ENCODE peak calls at places on chromosome 17, in eight cellular contexts. One of them, this sample, is unnamed.

GRCh38 chr17:50487213-50488096 is 8.8 kb downstream of the RSAD1 start:
- DNase-seq in substantia nigra: no peak
- DNase-seq in EH: no peak
- DNase-seq in activated CD4-positive, CD25-positive, alpha-beta regulatory T cell: no peak
- DNase-seq in T-helper 2 cell: no peak
- DNase-seq in COLO829: no peak
- DNase-seq in stimulated activated CD8-positive, alpha-beta memory T cell treated with anti-CD3 and anti-CD28 coated beads, Interleukin-4, amount 100 ng/mL, for 48 hours: no peak
- DNase-seq in dorsolateral prefrontal cortex: no peak
- DNase-seq in this sample: no peak

GRCh38 chr17:68909066-68909465 is 46.1 kb downstream of the ABCA8 start:
- DNase-seq in T-helper 2 cell: no peak
- DNase-seq in stimulated activated CD8-positive, alpha-beta memory T cell treated with anti-CD3 and anti-CD28 coated beads, Interleukin-4, amount 100 ng/mL, for 48 hours: no peak
- DNase-seq in dorsolateral prefrontal cortex: no peak
- DNase-seq in EH: peak
- DNase-seq in activated CD4-positive, CD25-positive, alpha-beta regulatory T cell: no peak
- DNase-seq in substantia nigra: peak
- DNase-seq in COLO829: peak
- DNase-seq in this sample: peak

GRCh38 chr17:53950858-53951250 is 128.1 kb downstream of the KIF2B start:
- DNase-seq in COLO829: no peak
- DNase-seq in substantia nigra: no peak
- DNase-seq in stimulated activated CD8-positive, alpha-beta memory T cell treated with anti-CD3 and anti-CD28 coated beads, Interleukin-4, amount 100 ng/mL, for 48 hours: no peak
- DNase-seq in dorsolateral prefrontal cortex: no peak
- DNase-seq in T-helper 2 cell: no peak
- DNase-seq in EH: no peak
- DNase-seq in activated CD4-positive, CD25-positive, alpha-beta regulatory T cell: no peak
- DNase-seq in this sample: no peak

GRCh38 chr17:32746698-32747097 is 130.2 kb downstream of the MYO1D start:
- DNase-seq in dorsolateral prefrontal cortex: no peak
- DNase-seq in activated CD4-positive, CD25-positive, alpha-beta regulatory T cell: no peak
- DNase-seq in EH: peak
- DNase-seq in substantia nigra: no peak
- DNase-seq in T-helper 2 cell: no peak
- DNase-seq in COLO829: no peak
- DNase-seq in stimulated activated CD8-positive, alpha-beta memory T cell treated with anti-CD3 and anti-CD28 coated beads, Interleukin-4, amount 100 ng/mL, for 48 hours: no peak
- DNase-seq in this sample: no peak

GRCh38 chr17:10053976-10054551 is 144.3 kb downstream of the GAS7 start:
- DNase-seq in COLO829: peak
- DNase-seq in substantia nigra: no peak
- DNase-seq in dorsolateral prefrontal cortex: no peak
- DNase-seq in EH: no peak
- DNase-seq in stimulated activated CD8-positive, alpha-beta memory T cell treated with anti-CD3 and anti-CD28 coated beads, Interleukin-4, amount 100 ng/mL, for 48 hours: no peak
- DNase-seq in T-helper 2 cell: no peak
- DNase-seq in activated CD4-positive, CD25-positive, alpha-beta regulatory T cell: no peak
- DNase-seq in this sample: no peak

GRCh38 chr17:7022791-7023571 is at the start of gene BCL6B:
- DNase-seq in EH: no peak
- DNase-seq in T-helper 2 cell: no peak
- DNase-seq in dorsolateral prefrontal cortex: no peak
- DNase-seq in activated CD4-positive, CD25-positive, alpha-beta regulatory T cell: no peak
- DNase-seq in stimulated activated CD8-positive, alpha-beta memory T cell treated with anti-CD3 and anti-CD28 coated beads, Interleukin-4, amount 100 ng/mL, for 48 hours: no peak
- DNase-seq in COLO829: no peak
- DNase-seq in substantia nigra: no peak
- DNase-seq in this sample: peak

GRCh38 chr17:78276499-78276898 is 45.1 kb downstream of the TMEM235 start:
- DNase-seq in T-helper 2 cell: no peak
- DNase-seq in dorsolateral prefrontal cortex: no peak
- DNase-seq in EH: no peak
- DNase-seq in stimulated activated CD8-positive, alpha-beta memory T cell treated with anti-CD3 and anti-CD28 coated beads, Interleukin-4, amount 100 ng/mL, for 48 hours: no peak
- DNase-seq in substantia nigra: no peak
- DNase-seq in activated CD4-positive, CD25-positive, alpha-beta regulatory T cell: no peak
- DNase-seq in COLO829: no peak
- DNase-seq in this sample: no peak

GRCh38 chr17:73338050-73338491 is 26.3 kb upstream of the CDC42EP4 start:
- DNase-seq in substantia nigra: peak
- DNase-seq in activated CD4-positive, CD25-positive, alpha-beta regulatory T cell: no peak
- DNase-seq in COLO829: no peak
- DNase-seq in T-helper 2 cell: no peak
- DNase-seq in stimulated activated CD8-positive, alpha-beta memory T cell treated with anti-CD3 and anti-CD28 coated beads, Interleukin-4, amount 100 ng/mL, for 48 hours: no peak
- DNase-seq in dorsolateral prefrontal cortex: no peak
- DNase-seq in EH: peak
- DNase-seq in this sample: no peak

GRCh38 chr17:43713494-43714162 is 45.0 kb downstream of the SOST start:
- DNase-seq in stimulated activated CD8-positive, alpha-beta memory T cell treated with anti-CD3 and anti-CD28 coated beads, Interleukin-4, amount 100 ng/mL, for 48 hours: peak
- DNase-seq in T-helper 2 cell: no peak
- DNase-seq in dorsolateral prefrontal cortex: no peak
- DNase-seq in COLO829: no peak
- DNase-seq in activated CD4-positive, CD25-positive, alpha-beta regulatory T cell: no peak
- DNase-seq in EH: peak
- DNase-seq in substantia nigra: no peak
- DNase-seq in this sample: peak

GRCh38 chr17:8104911-8105310 is 13.4 kb downstream of the ALOXE3 start:
- DNase-seq in substantia nigra: no peak
- DNase-seq in activated CD4-positive, CD25-positive, alpha-beta regulatory T cell: no peak
- DNase-seq in stimulated activated CD8-positive, alpha-beta memory T cell treated with anti-CD3 and anti-CD28 coated beads, Interleukin-4, amount 100 ng/mL, for 48 hours: no peak
- DNase-seq in dorsolateral prefrontal cortex: no peak
- DNase-seq in EH: no peak
- DNase-seq in COLO829: no peak
- DNase-seq in T-helper 2 cell: no peak
- DNase-seq in this sample: no peak

GRCh38 chr17:76710863-76711611 is at the start of gene MXRA7:
- DNase-seq in dorsolateral prefrontal cortex: peak
- DNase-seq in substantia nigra: peak
- DNase-seq in stimulated activated CD8-positive, alpha-beta memory T cell treated with anti-CD3 and anti-CD28 coated beads, Interleukin-4, amount 100 ng/mL, for 48 hours: peak
- DNase-seq in COLO829: no peak
- DNase-seq in EH: peak
- DNase-seq in activated CD4-positive, CD25-positive, alpha-beta regulatory T cell: peak
- DNase-seq in T-helper 2 cell: peak
- DNase-seq in this sample: peak

GRCh38 chr17:9886141-9886930 is 18.7 kb downstream of the RCVRN start:
- DNase-seq in EH: no peak
- DNase-seq in dorsolateral prefrontal cortex: peak
- DNase-seq in stimulated activated CD8-positive, alpha-beta memory T cell treated with anti-CD3 and anti-CD28 coated beads, Interleukin-4, amount 100 ng/mL, for 48 hours: no peak
- DNase-seq in T-helper 2 cell: no peak
- DNase-seq in COLO829: no peak
- DNase-seq in substantia nigra: peak
- DNase-seq in activated CD4-positive, CD25-positive, alpha-beta regulatory T cell: no peak
- DNase-seq in this sample: no peak

GRCh38 chr17:909642-910323 is 69.8 kb downstream of the NXN start:
- DNase-seq in stimulated activated CD8-positive, alpha-beta memory T cell treated with anti-CD3 and anti-CD28 coated beads, Interleukin-4, amount 100 ng/mL, for 48 hours: no peak
- DNase-seq in activated CD4-positive, CD25-positive, alpha-beta regulatory T cell: no peak
- DNase-seq in COLO829: no peak
- DNase-seq in T-helper 2 cell: no peak
- DNase-seq in substantia nigra: no peak
- DNase-seq in dorsolateral prefrontal cortex: no peak
- DNase-seq in EH: peak
- DNase-seq in this sample: no peak

GRCh38 chr17:69672924-69673323 is 258.4 kb downstream of the MAP2K6 start:
- DNase-seq in dorsolateral prefrontal cortex: no peak
- DNase-seq in T-helper 2 cell: no peak
- DNase-seq in COLO829: no peak
- DNase-seq in EH: peak
- DNase-seq in stimulated activated CD8-positive, alpha-beta memory T cell treated with anti-CD3 and anti-CD28 coated beads, Interleukin-4, amount 100 ng/mL, for 48 hours: no peak
- DNase-seq in activated CD4-positive, CD25-positive, alpha-beta regulatory T cell: no peak
- DNase-seq in substantia nigra: no peak
- DNase-seq in this sample: no peak

GRCh38 chr17:34858941-34859562 is 102.2 kb downstream of the CCT6B start:
- DNase-seq in T-helper 2 cell: no peak
- DNase-seq in activated CD4-positive, CD25-positive, alpha-beta regulatory T cell: no peak
- DNase-seq in substantia nigra: no peak
- DNase-seq in stimulated activated CD8-positive, alpha-beta memory T cell treated with anti-CD3 and anti-CD28 coated beads, Interleukin-4, amount 100 ng/mL, for 48 hours: peak
- DNase-seq in dorsolateral prefrontal cortex: no peak
- DNase-seq in COLO829: no peak
- DNase-seq in EH: peak
- DNase-seq in this sample: no peak

GRCh38 chr17:32792207-32792606 is 84.7 kb downstream of the MYO1D start:
- DNase-seq in activated CD4-positive, CD25-positive, alpha-beta regulatory T cell: no peak
- DNase-seq in T-helper 2 cell: no peak
- DNase-seq in EH: no peak
- DNase-seq in stimulated activated CD8-positive, alpha-beta memory T cell treated with anti-CD3 and anti-CD28 coated beads, Interleukin-4, amount 100 ng/mL, for 48 hours: no peak
- DNase-seq in COLO829: no peak
- DNase-seq in substantia nigra: no peak
- DNase-seq in dorsolateral prefrontal cortex: no peak
- DNase-seq in this sample: no peak

GRCh38 chr17:43350888-43351361 is 47.9 kb upstream of the ARL4D start:
- DNase-seq in T-helper 2 cell: no peak
- DNase-seq in stimulated activated CD8-positive, alpha-beta memory T cell treated with anti-CD3 and anti-CD28 coated beads, Interleukin-4, amount 100 ng/mL, for 48 hours: no peak
- DNase-seq in EH: no peak
- DNase-seq in dorsolateral prefrontal cortex: no peak
- DNase-seq in activated CD4-positive, CD25-positive, alpha-beta regulatory T cell: no peak
- DNase-seq in substantia nigra: no peak
- DNase-seq in COLO829: no peak
- DNase-seq in this sample: no peak

GRCh38 chr17:68288804-68289203 is 2.1 kb downstream of the SLC16A6 start:
- DNase-seq in COLO829: no peak
- DNase-seq in T-helper 2 cell: peak
- DNase-seq in EH: no peak
- DNase-seq in stimulated activated CD8-positive, alpha-beta memory T cell treated with anti-CD3 and anti-CD28 coated beads, Interleukin-4, amount 100 ng/mL, for 48 hours: peak
- DNase-seq in activated CD4-positive, CD25-positive, alpha-beta regulatory T cell: no peak
- DNase-seq in dorsolateral prefrontal cortex: no peak
- DNase-seq in substantia nigra: no peak
- DNase-seq in this sample: no peak

GRCh38 chr17:67238976-67239375 is 6.0 kb downstream of the HELZ start:
- DNase-seq in T-helper 2 cell: no peak
- DNase-seq in stimulated activated CD8-positive, alpha-beta memory T cell treated with anti-CD3 and anti-CD28 coated beads, Interleukin-4, amount 100 ng/mL, for 48 hours: no peak
- DNase-seq in substantia nigra: no peak
- DNase-seq in dorsolateral prefrontal cortex: no peak
- DNase-seq in EH: no peak
- DNase-seq in activated CD4-positive, CD25-positive, alpha-beta regulatory T cell: no peak
- DNase-seq in COLO829: no peak
- DNase-seq in this sample: no peak

GRCh38 chr17:56717471-56717870 is 116.2 kb downstream of the C17orf67 start:
- DNase-seq in T-helper 2 cell: no peak
- DNase-seq in substantia nigra: no peak
- DNase-seq in COLO829: no peak
- DNase-seq in activated CD4-positive, CD25-positive, alpha-beta regulatory T cell: no peak
- DNase-seq in dorsolateral prefrontal cortex: no peak
- DNase-seq in stimulated activated CD8-positive, alpha-beta memory T cell treated with anti-CD3 and anti-CD28 coated beads, Interleukin-4, amount 100 ng/mL, for 48 hours: no peak
- DNase-seq in EH: no peak
- DNase-seq in this sample: no peak

GRCh38 chr17:16342979-16343378 is 10.3 kb downstream of the CENPV start:
- DNase-seq in activated CD4-positive, CD25-positive, alpha-beta regulatory T cell: no peak
- DNase-seq in stimulated activated CD8-positive, alpha-beta memory T cell treated with anti-CD3 and anti-CD28 coated beads, Interleukin-4, amount 100 ng/mL, for 48 hours: no peak
- DNase-seq in T-helper 2 cell: no peak
- DNase-seq in dorsolateral prefrontal cortex: peak
- DNase-seq in substantia nigra: no peak
- DNase-seq in COLO829: no peak
- DNase-seq in EH: peak
- DNase-seq in this sample: no peak

GRCh38 chr17:38879878-38880727 is 10.2 kb downstream of the LASP1 start:
- DNase-seq in T-helper 2 cell: no peak
- DNase-seq in substantia nigra: no peak
- DNase-seq in activated CD4-positive, CD25-positive, alpha-beta regulatory T cell: no peak
- DNase-seq in stimulated activated CD8-positive, alpha-beta memory T cell treated with anti-CD3 and anti-CD28 coated beads, Interleukin-4, amount 100 ng/mL, for 48 hours: no peak
- DNase-seq in dorsolateral prefrontal cortex: no peak
- DNase-seq in EH: peak
- DNase-seq in COLO829: peak
- DNase-seq in this sample: peak

GRCh38 chr17:74042744-74043486 is 160.6 kb upstream of the RPL38 start:
- DNase-seq in substantia nigra: peak
- DNase-seq in COLO829: peak
- DNase-seq in dorsolateral prefrontal cortex: peak
- DNase-seq in T-helper 2 cell: no peak
- DNase-seq in stimulated activated CD8-positive, alpha-beta memory T cell treated with anti-CD3 and anti-CD28 coated beads, Interleukin-4, amount 100 ng/mL, for 48 hours: peak
- DNase-seq in activated CD4-positive, CD25-positive, alpha-beta regulatory T cell: no peak
- DNase-seq in EH: peak
- DNase-seq in this sample: no peak

GRCh38 chr17:1645207-1646171 is at the start of gene SCARF1:
- DNase-seq in dorsolateral prefrontal cortex: no peak
- DNase-seq in stimulated activated CD8-positive, alpha-beta memory T cell treated with anti-CD3 and anti-CD28 coated beads, Interleukin-4, amount 100 ng/mL, for 48 hours: no peak
- DNase-seq in activated CD4-positive, CD25-positive, alpha-beta regulatory T cell: no peak
- DNase-seq in EH: no peak
- DNase-seq in COLO829: no peak
- DNase-seq in T-helper 2 cell: no peak
- DNase-seq in substantia nigra: no peak
- DNase-seq in this sample: peak

This sample was measured in heart right ventricle.